ENCODE peak calls at places on chromosomes 11 and 22, in five cellular contexts. One of them, this sample, is unnamed.

GRCh38 chr11:123321641-123322040 is 108.4 kb upstream of the GRAMD1B start:
- DNase-seq in A172: no peak
- DNase-seq in foreskin fibroblast: no peak
- DNase-seq in upper lobe of right lung: no peak
- DNase-seq in hypothalamus: no peak
- DNase-seq in this sample: no peak

GRCh38 chr22:22752556-22753477 is 108.4 kb downstream of the GGTLC2 start:
- DNase-seq in hypothalamus: no peak
- DNase-seq in upper lobe of right lung: no peak
- DNase-seq in A172: no peak
- DNase-seq in foreskin fibroblast: peak
- DNase-seq in this sample: peak

GRCh38 chr11:108498816-108499408 is 728 bp upstream of the POGLUT3 start:
- DNase-seq in upper lobe of right lung: no peak
- DNase-seq in hypothalamus: no peak
- DNase-seq in foreskin fibroblast: no peak
- DNase-seq in A172: no peak
- DNase-seq in this sample: no peak

GRCh38 chr11:110113507-110113906 is 20.3 kb downstream of the ZC3H12C start:
- DNase-seq in A172: no peak
- DNase-seq in foreskin fibroblast: no peak
- DNase-seq in upper lobe of right lung: no peak
- DNase-seq in hypothalamus: no peak
- DNase-seq in this sample: no peak

GRCh38 chr22:25395915-25396314 is 168.6 kb upstream of the GRK3 start:
- DNase-seq in foreskin fibroblast: no peak
- DNase-seq in upper lobe of right lung: no peak
- DNase-seq in A172: no peak
- DNase-seq in hypothalamus: no peak
- DNase-seq in this sample: no peak

GRCh38 chr22:48960576-48960975 is 867.1 kb downstream of the BRD1 start:
- DNase-seq in foreskin fibroblast: no peak
- DNase-seq in A172: no peak
- DNase-seq in hypothalamus: no peak
- DNase-seq in upper lobe of right lung: no peak
- DNase-seq in this sample: peak

GRCh38 chr11:12137938-12138731 is 27.7 kb downstream of the MICAL2 start:
- DNase-seq in A172: peak
- DNase-seq in hypothalamus: no peak
- DNase-seq in upper lobe of right lung: peak
- DNase-seq in foreskin fibroblast: peak
- DNase-seq in this sample: no peak

GRCh38 chr11:57288771-57289579 is 35.8 kb downstream of the TNKS1BP1 start:
- DNase-seq in hypothalamus: no peak
- DNase-seq in A172: peak
- DNase-seq in upper lobe of right lung: no peak
- DNase-seq in foreskin fibroblast: peak
- DNase-seq in this sample: no peak

GRCh38 chr11:102196816-102197215 is 86.6 kb downstream of the YAP1 start:
- DNase-seq in foreskin fibroblast: no peak
- DNase-seq in hypothalamus: no peak
- DNase-seq in A172: no peak
- DNase-seq in upper lobe of right lung: no peak
- DNase-seq in this sample: no peak

GRCh38 chr11:94528551-94528950 is 15.2 kb upstream of the FUT4 start:
- DNase-seq in hypothalamus: no peak
- DNase-seq in foreskin fibroblast: no peak
- DNase-seq in upper lobe of right lung: no peak
- DNase-seq in A172: no peak
- DNase-seq in this sample: no peak

This sample was measured in CD14-positive monocyte.